ENCODE peak calls at places on chromosomes 1 and 21, in nine cellular contexts. One of them, this sample, is unnamed.

GRCh38 chr1:61951731-61952585 is 209.7 kb downstream of the PATJ start:
- DNase-seq in NCI-H1105 treated with DMSO at 0.1 percent for 48 hours: peak
- DNase-seq in HS-5: no peak
- DNase-seq in NCI-H82: no peak
- DNase-seq in activated CD8-positive, alpha-beta memory T cell treated with anti-CD3 and anti-CD28 coated beads for 24 hours: no peak
- DNase-seq in EL: peak
- DNase-seq in cerebellar cortex: peak
- DNase-seq in activated T-cell treated with anti-CD3 and anti-CD28 coated beads, Interleukin-2, amount 50 U/mL, for 72 hours: no peak
- DNase-seq in omental fat pad: no peak
- DNase-seq in this sample: peak

GRCh38 chr1:89149229-89149628 is 23.3 kb upstream of the GBP2 start:
- DNase-seq in NCI-H1105 treated with DMSO at 0.1 percent for 48 hours: no peak
- DNase-seq in HS-5: no peak
- DNase-seq in NCI-H82: peak
- DNase-seq in activated CD8-positive, alpha-beta memory T cell treated with anti-CD3 and anti-CD28 coated beads for 24 hours: no peak
- DNase-seq in EL: peak
- DNase-seq in cerebellar cortex: peak
- DNase-seq in activated T-cell treated with anti-CD3 and anti-CD28 coated beads, Interleukin-2, amount 50 U/mL, for 72 hours: no peak
- DNase-seq in omental fat pad: no peak
- DNase-seq in this sample: no peak

GRCh38 chr1:89489037-89489729 is 35.4 kb upstream of the LRRC8B start:
- DNase-seq in NCI-H1105 treated with DMSO at 0.1 percent for 48 hours: no peak
- DNase-seq in HS-5: no peak
- DNase-seq in NCI-H82: no peak
- DNase-seq in activated CD8-positive, alpha-beta memory T cell treated with anti-CD3 and anti-CD28 coated beads for 24 hours: no peak
- DNase-seq in EL: peak
- DNase-seq in cerebellar cortex: peak
- DNase-seq in activated T-cell treated with anti-CD3 and anti-CD28 coated beads, Interleukin-2, amount 50 U/mL, for 72 hours: no peak
- DNase-seq in omental fat pad: no peak
- DNase-seq in this sample: peak

GRCh38 chr1:55081905-55082296 is 42.6 kb downstream of the PCSK9 start:
- DNase-seq in NCI-H1105 treated with DMSO at 0.1 percent for 48 hours: no peak
- DNase-seq in HS-5: no peak
- DNase-seq in NCI-H82: no peak
- DNase-seq in activated CD8-positive, alpha-beta memory T cell treated with anti-CD3 and anti-CD28 coated beads for 24 hours: no peak
- DNase-seq in EL: no peak
- DNase-seq in cerebellar cortex: no peak
- DNase-seq in activated T-cell treated with anti-CD3 and anti-CD28 coated beads, Interleukin-2, amount 50 U/mL, for 72 hours: no peak
- DNase-seq in omental fat pad: no peak
- DNase-seq in this sample: no peak

GRCh38 chr1:207034998-207035397 is 2.4 kb upstream of the C1orf116 start:
- DNase-seq in NCI-H1105 treated with DMSO at 0.1 percent for 48 hours: no peak
- DNase-seq in HS-5: peak
- DNase-seq in NCI-H82: no peak
- DNase-seq in activated CD8-positive, alpha-beta memory T cell treated with anti-CD3 and anti-CD28 coated beads for 24 hours: no peak
- DNase-seq in EL: peak
- DNase-seq in cerebellar cortex: no peak
- DNase-seq in activated T-cell treated with anti-CD3 and anti-CD28 coated beads, Interleukin-2, amount 50 U/mL, for 72 hours: no peak
- DNase-seq in omental fat pad: no peak
- DNase-seq in this sample: no peak

GRCh38 chr1:21659099-21659923 is 9.8 kb downstream of the RAP1GAP start:
- DNase-seq in NCI-H1105 treated with DMSO at 0.1 percent for 48 hours: peak
- DNase-seq in HS-5: no peak
- DNase-seq in NCI-H82: peak
- DNase-seq in activated CD8-positive, alpha-beta memory T cell treated with anti-CD3 and anti-CD28 coated beads for 24 hours: peak
- DNase-seq in EL: peak
- DNase-seq in cerebellar cortex: peak
- DNase-seq in activated T-cell treated with anti-CD3 and anti-CD28 coated beads, Interleukin-2, amount 50 U/mL, for 72 hours: peak
- DNase-seq in omental fat pad: peak
- DNase-seq in this sample: no peak

GRCh38 chr21:45513003-45513706 is 29.1 kb downstream of the SLC19A1 start:
- DNase-seq in NCI-H1105 treated with DMSO at 0.1 percent for 48 hours: no peak
- DNase-seq in HS-5: no peak
- DNase-seq in NCI-H82: no peak
- DNase-seq in activated CD8-positive, alpha-beta memory T cell treated with anti-CD3 and anti-CD28 coated beads for 24 hours: no peak
- DNase-seq in EL: no peak
- DNase-seq in cerebellar cortex: no peak
- DNase-seq in activated T-cell treated with anti-CD3 and anti-CD28 coated beads, Interleukin-2, amount 50 U/mL, for 72 hours: no peak
- DNase-seq in omental fat pad: no peak
- DNase-seq in this sample: no peak

GRCh38 chr1:198178615-198179014 is 21.8 kb downstream of the NEK7 start:
- DNase-seq in NCI-H1105 treated with DMSO at 0.1 percent for 48 hours: no peak
- DNase-seq in HS-5: no peak
- DNase-seq in NCI-H82: no peak
- DNase-seq in activated CD8-positive, alpha-beta memory T cell treated with anti-CD3 and anti-CD28 coated beads for 24 hours: no peak
- DNase-seq in EL: no peak
- DNase-seq in cerebellar cortex: no peak
- DNase-seq in activated T-cell treated with anti-CD3 and anti-CD28 coated beads, Interleukin-2, amount 50 U/mL, for 72 hours: no peak
- DNase-seq in omental fat pad: no peak
- DNase-seq in this sample: no peak

GRCh38 chr1:196464545-196464944 is 143.7 kb downstream of the KCNT2 start:
- DNase-seq in NCI-H1105 treated with DMSO at 0.1 percent for 48 hours: peak
- DNase-seq in HS-5: peak
- DNase-seq in NCI-H82: no peak
- DNase-seq in activated CD8-positive, alpha-beta memory T cell treated with anti-CD3 and anti-CD28 coated beads for 24 hours: no peak
- DNase-seq in EL: peak
- DNase-seq in cerebellar cortex: no peak
- DNase-seq in activated T-cell treated with anti-CD3 and anti-CD28 coated beads, Interleukin-2, amount 50 U/mL, for 72 hours: no peak
- DNase-seq in omental fat pad: no peak
- DNase-seq in this sample: no peak

GRCh38 chr1:22315315-22316078 is 136.2 kb upstream of the ZBTB40 start:
- DNase-seq in NCI-H1105 treated with DMSO at 0.1 percent for 48 hours: no peak
- DNase-seq in HS-5: no peak
- DNase-seq in NCI-H82: no peak
- DNase-seq in activated CD8-positive, alpha-beta memory T cell treated with anti-CD3 and anti-CD28 coated beads for 24 hours: peak
- DNase-seq in EL: no peak
- DNase-seq in cerebellar cortex: peak
- DNase-seq in activated T-cell treated with anti-CD3 and anti-CD28 coated beads, Interleukin-2, amount 50 U/mL, for 72 hours: no peak
- DNase-seq in omental fat pad: no peak
- DNase-seq in this sample: no peak

GRCh38 chr1:5265416-5266075 is 611.1 kb downstream of the AJAP1 start:
- DNase-seq in NCI-H1105 treated with DMSO at 0.1 percent for 48 hours: no peak
- DNase-seq in HS-5: no peak
- DNase-seq in NCI-H82: no peak
- DNase-seq in activated CD8-positive, alpha-beta memory T cell treated with anti-CD3 and anti-CD28 coated beads for 24 hours: no peak
- DNase-seq in EL: no peak
- DNase-seq in cerebellar cortex: no peak
- DNase-seq in activated T-cell treated with anti-CD3 and anti-CD28 coated beads, Interleukin-2, amount 50 U/mL, for 72 hours: no peak
- DNase-seq in omental fat pad: no peak
- DNase-seq in this sample: no peak

This sample was measured in non-pigmented ciliary epithelial cell.